ENCODE peak calls at places on chromosomes 13 and 19, in seven cellular contexts. H is CD4-positive, CD25-positive, alpha-beta regulatory T cell; Q is breast epithelium; K is tibial artery; G is hepatocyte; S is fibroblast of lung; D is esophagus squamous epithelium. E is an unnamed sample.

GRCh38 chr19:2624537-2625091 is 77.9 kb downstream of the GNG7 start:
- DNase-seq in H (no peak), Q (no peak), K (no peak), G (peak; percentile 70), S (no peak), D (no peak), E (no peak)

GRCh38 chr13:113963376-113963775 is 10.5 kb downstream of the C13orf46 start:
- DNase-seq in H (no peak), Q (no peak), K (no peak), G (no peak), S (no peak), D (no peak), E (no peak)

GRCh38 chr19:42363614-42364346 is 26.3 kb downstream of the CNFN start:
- DNase-seq in H (no peak), Q (no peak), K (no peak), G (no peak), S (no peak), D (no peak), E (no peak)

GRCh38 chr13:72565893-72566292 is 161.5 kb downstream of the MZT1 start:
- DNase-seq in H (no peak), Q (no peak), K (no peak), G (peak; percentile 72), S (no peak), D (no peak), E (no peak)

GRCh38 chr19:45253396-45254027 is 2.4 kb downstream of the MARK4 start:
- DNase-seq in H (no peak), Q (no peak), K (no peak), G (no peak), S (peak; percentile 39), D (no peak), E (no peak)

GRCh38 chr13:22014469-22014868 is 343.6 kb downstream of the FGF9 start:
- DNase-seq in H (no peak), Q (no peak), K (no peak), G (peak; percentile 31), S (no peak), D (no peak), E (no peak)

GRCh38 chr13:39038569-39038898 is 278 bp downstream of the NHLRC3 start:
- DNase-seq in H (no peak), Q (no peak), K (no peak), G (no peak), S (no peak), D (peak; percentile 11), E (no peak)

GRCh38 chr13:80574113-80574512 is 233.2 kb upstream of the SPRY2 start:
- DNase-seq in H (no peak), Q (no peak), K (no peak), G (no peak), S (no peak), D (no peak), E (no peak)

GRCh38 chr19:50432221-50432626 is 468 bp upstream of the MYBPC2 start:
- DNase-seq in H (no peak), Q (no peak), K (no peak), G (peak; percentile 66), S (peak; percentile 10), D (no peak), E (no peak)

GRCh38 chr13:45219938-45220375 is 19.1 kb upstream of the KCTD4 start:
- DNase-seq in H (no peak), Q (no peak), K (no peak), G (no peak), S (peak; percentile 94), D (no peak), E (no peak)

GRCh38 chr19:3386447-3387234 is 20.3 kb downstream of the NFIC start:
- DNase-seq in H (no peak), Q (no peak), K (no peak), G (no peak), S (no peak), D (no peak), E (no peak)

GRCh38 chr19:45995715-45996385 is 583 bp downstream of the CCDC61 start:
- DNase-seq in H (no peak), Q (no peak), K (no peak), G (no peak), S (peak; percentile 67), D (no peak), E (no peak)

GRCh38 chr13:50030315-50030714 is 15.1 kb downstream of the KCNRG start:
- DNase-seq in H (no peak), Q (no peak), K (no peak), G (no peak), S (no peak), D (no peak), E (no peak)

GRCh38 chr19:492091-492531 is 4.2 kb upstream of the MADCAM1 start:
- DNase-seq in H (peak; percentile 44), Q (no peak), K (no peak), G (peak; percentile 33), S (no peak), D (no peak), E (no peak)

GRCh38 chr13:99862243-99862642 is 109.3 kb downstream of the ZIC5 start:
- DNase-seq in H (no peak), Q (no peak), K (no peak), G (no peak), S (no peak), D (no peak), E (no peak)

GRCh38 chr13:43573361-43573740 is 213.4 kb downstream of the ENOX1 start:
- DNase-seq in H (no peak), Q (no peak), K (no peak), G (no peak), S (peak; percentile 63), D (no peak), E (no peak)

GRCh38 chr19:42066075-42066754 is 3.8 kb downstream of the GRIK5 start:
- DNase-seq in H (no peak), Q (no peak), K (no peak), G (no peak), S (peak; percentile 26), D (no peak), E (no peak)

GRCh38 chr13:46211116-46211515 is 612 bp upstream of the LRRC63 start:
- DNase-seq in H (no peak), Q (no peak), K (no peak), G (peak; percentile 10), S (peak; percentile 3), D (no peak), E (no peak)

GRCh38 chr13:94154362-94154761 is 325.1 kb downstream of the DCT start:
- DNase-seq in H (no peak), Q (no peak), K (peak; percentile 65), G (no peak), S (peak; percentile 73), D (no peak), E (no peak)

GRCh38 chr13:24900507-24900906 is 136.5 kb downstream of the RNF17 start:
- DNase-seq in H (no peak), Q (no peak), K (no peak), G (no peak), S (no peak), D (no peak), E (no peak)

GRCh38 chr19:50949792-50950320 is 3.0 kb downstream of the KLK5 start:
- DNase-seq in H (no peak), Q (no peak), K (no peak), G (no peak), S (no peak), D (no peak), E (no peak)

GRCh38 chr19:40191836-40192646 is 815 bp downstream of the MAP3K10 start:
- DNase-seq in H (peak; percentile 22), Q (no peak), K (no peak), G (peak; percentile 55), S (peak; percentile 25), D (no peak), E (no peak)

GRCh38 chr13:80436571-80437169 is 95.7 kb upstream of the SPRY2 start:
- DNase-seq in H (no peak), Q (no peak), K (no peak), G (no peak), S (peak; percentile 42), D (no peak), E (no peak)

GRCh38 chr13:102983496-102983895 is 82.7 kb downstream of the SLC10A2 start:
- DNase-seq in H (no peak), Q (no peak), K (no peak), G (no peak), S (no peak), D (no peak), E (no peak)

GRCh38 chr13:41974262-41974900 is 13.5 kb upstream of the VWA8 start:
- DNase-seq in H (no peak), Q (no peak), K (no peak), G (no peak), S (no peak), D (no peak), E (no peak)

GRCh38 chr13:43377149-43377548 is 353.8 kb downstream of the DNAJC15 start:
- DNase-seq in H (no peak), Q (no peak), K (no peak), G (no peak), S (peak; percentile 66), D (no peak), E (no peak)

DNA sequence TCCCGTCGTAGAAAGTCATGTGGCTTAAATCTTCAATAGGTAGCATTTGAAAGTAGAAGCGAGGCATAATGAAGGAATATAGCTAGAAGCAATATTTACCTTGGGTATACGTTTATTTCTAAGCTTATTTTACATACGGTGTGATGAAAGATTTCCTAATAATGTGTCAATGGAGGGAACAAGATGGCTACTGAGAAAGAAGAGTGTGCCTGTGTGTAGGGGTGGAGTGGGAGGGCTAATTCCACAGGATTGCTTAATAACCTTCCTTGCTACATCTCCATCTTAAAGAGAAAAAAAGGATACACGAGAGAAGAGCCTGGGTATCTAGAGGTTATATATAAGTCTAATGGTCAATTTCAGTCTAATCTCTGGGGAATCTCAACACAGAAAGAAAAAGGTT is 2.0 kb downstream of the SPART start:
- DNase-seq in H (no peak), Q (no peak), K (no peak), G (peak; percentile 50), S (peak; percentile 35), D (no peak), E (no peak)
- H3K27ac ChIP-seq in H (no peak overlapping the region), Q (peak overlapping the region; percentile 97), K (peak overlapping the region; percentile 99), G (peak overlapping the region; percentile 99), S (peak overlapping the region; percentile 100), D (no peak overlapping the region), E (no peak overlapping the region)

GRCh38 chr19:36805364-36805763 is 32.8 kb upstream of the ZNF850 start:
- DNase-seq in H (no peak), Q (no peak), K (no peak), G (no peak), S (no peak), D (no peak), E (no peak)

GRCh38 chr19:36807029-36807428 is 31.2 kb downstream of the ZNF790 start:
- DNase-seq in H (no peak), Q (no peak), K (no peak), G (no peak), S (no peak), D (no peak), E (no peak)
- H3K9me3 ChIP-seq in H (peaks cover 66% of the 10 kb centered on the region), Q (peaks cover 89% of the 10 kb centered on the region), K (peaks cover 5% of the 10 kb centered on the region), G (peaks cover 31% of the 10 kb centered on the region), S (no peaks in the 10 kb centered on the region), D (peaks cover 82% of the 10 kb centered on the region), E (peaks cover 44% of the 10 kb centered on the region)

GRCh38 chr13:74090869-74091605 is 43.2 kb downstream of the KLF12 start:
- DNase-seq in H (no peak), Q (no peak), K (no peak), G (no peak), S (no peak), D (no peak), E (no peak)
- H3K27ac ChIP-seq in H (no peak overlapping the region), Q (no peak overlapping the region), K (no peak overlapping the region), G (no peak overlapping the region), S (no peak overlapping the region), D (no peak overlapping the region), E (no peak overlapping the region)

DNA sequence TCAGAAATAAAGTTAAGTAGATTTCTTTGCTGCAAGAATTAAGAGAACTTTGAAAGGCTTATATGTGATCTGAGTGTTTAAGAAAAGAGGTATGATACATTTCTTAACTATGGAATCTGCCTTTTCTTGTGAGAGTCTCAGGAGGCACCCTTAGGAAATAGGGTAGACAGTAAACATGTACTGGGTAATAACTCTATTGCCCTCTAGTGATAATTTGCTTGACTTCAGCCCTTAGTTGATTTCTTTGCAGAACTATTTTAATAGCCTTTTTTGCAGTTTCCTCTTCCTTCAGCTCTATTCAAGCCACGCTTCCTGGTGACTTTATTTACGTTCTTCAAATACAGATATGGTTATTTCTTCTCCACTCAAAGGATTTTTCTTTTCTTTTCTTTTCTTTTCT is 37.0 kb upstream of the CCNA1 start:
- DNase-seq in H (no peak), Q (no peak), K (no peak), G (peak; percentile 50), S (peak; percentile 68), D (no peak), E (peak; percentile 27)
- H3K9me3 ChIP-seq in H (no peaks in the 10 kb centered on the region), Q (no peaks in the 10 kb centered on the region), K (no peaks in the 10 kb centered on the region), G (no peaks in the 10 kb centered on the region), S (no peaks in the 10 kb centered on the region), D (no peaks in the 10 kb centered on the region), E (no peaks in the 10 kb centered on the region)